ENCODE peak calls at places on chromosomes 12 and 14, in six cellular contexts. K is neural progenitor cell, J is PC-3, U is GM23338, P is hepatocyte, W is MM.1S. L is an unnamed sample.

GRCh38 chr14:100975668-100976067 is 72.1 kb upstream of the RTL1 start:
- DNase-seq in K (no peak), J (peak; percentile 33), U (no peak), P (no peak), W (no peak), L (peak; percentile 54)

GRCh38 chr12:15631007-15631715 is 158.0 kb downstream of the EPS8 start:
- DNase-seq in K (no peak), J (no peak), U (no peak), P (no peak), W (no peak), L (no peak)

GRCh38 chr14:103536693-103537092 is 7.7 kb downstream of the TRMT61A start:
- DNase-seq in K (no peak), J (no peak), U (no peak), P (no peak), W (no peak), L (no peak)

GRCh38 chr14:91897121-91897701 is 29.9 kb upstream of the TC2N start:
- DNase-seq in K (no peak), J (peak; percentile 24), U (peak; percentile 33), P (no peak), W (no peak), L (peak; percentile 93)

GRCh38 chr12:12714276-12715001 is 2.7 kb upstream of the CDKN1B start:
- DNase-seq in K (peak; percentile 53), J (peak; percentile 35), U (peak; percentile 71), P (peak; percentile 58), W (peak; percentile 89), L (peak; percentile 64)

GRCh38 chr14:52142504-52142903 is 73.6 kb upstream of the NID2 start:
- DNase-seq in K (no peak), J (no peak), U (no peak), P (no peak), W (no peak), L (no peak)

GRCh38 chr12:116054280-116054679 is 223.2 kb downstream of the MED13L start:
- DNase-seq in K (no peak), J (no peak), U (no peak), P (no peak), W (no peak), L (no peak)

GRCh38 chr14:64510825-64511679 is 6.5 kb downstream of the ZBTB1 start:
- DNase-seq in K (peak; percentile 80), J (peak; percentile 88), U (peak; percentile 85), P (peak; percentile 85), W (peak; percentile 40), L (peak; percentile 81)

GRCh38 chr12:52713960-52714886 is 10.9 kb upstream of the KRT77 start:
- DNase-seq in K (peak; percentile 77), J (no peak), U (peak; percentile 69), P (peak; percentile 17), W (no peak), L (peak; percentile 35)

GRCh38 chr14:61841145-61841544 is 78.9 kb downstream of the SNAPC1 start:
- DNase-seq in K (no peak), J (peak; percentile 50), U (no peak), P (peak; percentile 16), W (no peak), L (peak; percentile 10)

GRCh38 chr12:110582286-110583136 is 607 bp downstream of the PPTC7 start:
- DNase-seq in K (peak; percentile 57), J (peak; percentile 56), U (peak; percentile 55), P (peak; percentile 69), W (peak; percentile 26), L (peak; percentile 74)

GRCh38 chr14:96253140-96253539 is 2.9 kb upstream of the BDKRB1 start:
- DNase-seq in K (no peak), J (peak; percentile 47), U (no peak), P (peak; percentile 78), W (no peak), L (peak; percentile 95)

GRCh38 chr12:74021937-74022336 is 515.7 kb upstream of the ATXN7L3B start:
- DNase-seq in K (peak; percentile 92), J (peak; percentile 84), U (peak; percentile 91), P (peak; percentile 80), W (peak; percentile 65), L (peak; percentile 28)

GRCh38 chr14:43479751-43480150 is 1027.3 kb downstream of the FSCB start:
- DNase-seq in K (no peak), J (no peak), U (no peak), P (no peak), W (no peak), L (no peak)

GRCh38 chr12:40158592-40159111 is 52.8 kb upstream of the SLC2A13 start:
- DNase-seq in K (no peak), J (no peak), U (no peak), P (no peak), W (no peak), L (no peak)

GRCh38 chr14:75277000-75277795 is 1.4 kb upstream of the FOS start:
- DNase-seq in K (peak; percentile 92), J (peak; percentile 74), U (peak; percentile 86), P (peak; percentile 96), W (peak; percentile 33), L (peak; percentile 97)

GRCh38 chr12:57755194-57755453 is 221 bp downstream of the MARCHF9 start:
- DNase-seq in K (no peak), J (no peak), U (no peak), P (no peak), W (no peak), L (no peak)
- H3K27me3 ChIP-seq in K (peaks cover 29% of the 10 kb centered on the region), J (no peaks in the 10 kb centered on the region), U (peaks cover 65% of the 10 kb centered on the region), P (no peaks in the 10 kb centered on the region), W (no peaks in the 10 kb centered on the region), L (peaks cover 22% of the 10 kb centered on the region)

GRCh38 chr12:21451529-21451928 is 14.1 kb downstream of the PYROXD1 start:
- DNase-seq in K (no peak), J (no peak), U (peak; percentile 71), P (no peak), W (no peak), L (peak; percentile 14)
- TF ChIP-seq EZH2phosphoT487 in K (no peak), J (no peak), U (no peak), P (no peak), W (no peak), L (no peak)

DNA sequence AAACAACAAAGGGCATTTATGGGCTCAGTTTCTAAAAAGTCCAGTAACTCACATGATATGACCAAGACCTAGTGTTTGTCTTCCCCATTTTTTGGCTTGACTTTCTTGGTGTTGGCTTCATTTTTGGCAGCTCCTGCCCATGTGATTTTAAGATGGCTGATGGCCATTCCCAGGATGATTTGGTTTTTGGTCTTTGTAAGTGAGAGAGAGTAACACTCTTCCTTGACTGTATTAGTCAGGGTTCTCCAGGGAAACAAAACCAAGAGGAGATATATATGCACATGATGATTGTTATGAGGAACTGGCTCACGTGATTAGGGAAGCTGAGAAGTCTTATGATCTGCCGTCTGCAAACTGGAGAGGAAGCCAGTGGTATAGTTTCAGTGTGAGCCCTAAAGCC is 146.5 kb downstream of the NRXN3 start:
- DNase-seq in K (no peak), J (no peak), U (no peak), P (no peak), W (no peak), L (no peak)
- H3K4me2 ChIP-seq in K (peak overlapping the region; percentile 71), J (no peak overlapping the region), U (peak overlapping the region; percentile 5), P (no peak overlapping the region), W (no peak overlapping the region), L (no peak overlapping the region)

GRCh38 chr12:26557326-26557725 is 275.7 kb downstream of the ITPR2 start:
- DNase-seq in K (no peak), J (no peak), U (no peak), P (no peak), W (no peak), L (no peak)
- H3K27me3 ChIP-seq in K (no peaks in the 10 kb centered on the region), J (no peaks in the 10 kb centered on the region), U (no peaks in the 10 kb centered on the region), P (no peaks in the 10 kb centered on the region), W (no peaks in the 10 kb centered on the region), L (no peaks in the 10 kb centered on the region)

DNA sequence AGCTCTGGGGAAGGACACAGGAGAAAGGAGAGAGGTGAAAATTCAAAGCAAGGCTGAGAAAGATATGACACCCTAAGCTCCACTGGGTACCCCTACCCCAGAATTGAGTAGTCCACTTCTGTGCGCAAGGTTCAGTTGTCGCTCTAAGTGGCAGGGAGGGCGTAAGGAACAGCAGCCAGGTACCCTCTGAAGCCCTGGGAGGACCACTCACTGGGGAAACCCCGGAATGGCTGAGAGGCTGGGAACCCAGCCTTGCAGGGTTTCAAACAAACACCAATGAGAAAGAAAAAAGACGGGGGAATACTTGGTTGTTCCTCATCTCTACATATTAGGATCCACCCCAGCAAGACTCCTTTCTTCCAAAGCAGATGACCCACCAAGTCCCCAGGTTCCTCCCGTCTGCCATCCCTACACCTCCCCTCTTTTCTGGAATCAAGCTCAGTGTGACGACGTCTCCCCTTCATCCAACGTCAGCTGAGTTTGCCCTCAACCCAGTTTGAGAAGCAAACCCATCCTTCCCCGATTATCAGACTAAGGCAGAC is 945 bp downstream of the LMBR1L start:
- DNase-seq in K (no peak), J (no peak), U (no peak), P (no peak), W (no peak), L (no peak)
- TF ChIP-seq EZH2phosphoT487 in K (no peak), J (no peak), U (no peak), P (no peak), W (no peak), L (no peak)

L was measured in GM23248.